ENCODE peak calls at places on chromosome X, in eight cellular contexts. U is DND-41, N is dorsolateral prefrontal cortex, W is A673, V is lower lobe of right lung, M is body of pancreas, E is SJSA1, G is hepatocyte. L is an unnamed sample.

GRCh38 chrX:63718010-63718694 is 66.9 kb downstream of the ARHGEF9 start:
- DNase-seq in V (no peak), E (no peak), G (no peak), N (no peak), U (no peak), M (no peak), W (no peak), L (no peak)

GRCh38 chrX:153725039-153725831 is 579 bp downstream of the ABCD1 start:
- DNase-seq in E (no peak), U (no peak), M (peak), W (no peak), N (no peak), G (no peak), V (no peak), L (no peak)

GRCh38 chrX:69264134-69264533 is 98.9 kb upstream of the PJA1 start:
- DNase-seq in U (no peak), M (no peak), G (no peak), N (no peak), V (no peak), W (no peak), E (no peak), L (no peak)

GRCh38 chrX:152428089-152428488 is 23.0 kb downstream of the GABRA3 start:
- DNase-seq in E (no peak), W (no peak), M (no peak), G (no peak), V (no peak), N (peak), U (no peak), L (no peak)

GRCh38 chrX:20060961-20061868 is 55.5 kb downstream of the MAP7D2 start:
- DNase-seq in G (no peak), N (no peak), E (no peak), M (no peak), U (peak), W (no peak), V (no peak), L (no peak)

GRCh38 chrX:44873415-44874270 is 655 bp downstream of the KDM6A start:
- DNase-seq in U (peak), G (peak), V (peak), M (peak), N (peak), W (peak), E (peak), L (peak)

GRCh38 chrX:132041016-132041415 is 17.9 kb downstream of the STK26 start:
- DNase-seq in M (no peak), U (no peak), W (no peak), N (no peak), E (no peak), G (no peak), V (no peak), L (no peak)

GRCh38 chrX:19541931-19542330 is 26.6 kb upstream of the MAP3K15 start:
- DNase-seq in V (no peak), E (no peak), U (no peak), N (no peak), M (no peak), G (no peak), W (no peak), L (no peak)

GRCh38 chrX:103608305-103608963 is 671 bp downstream of the TCEAL3 start:
- DNase-seq in G (no peak), E (no peak), N (peak), W (no peak), U (no peak), V (peak), M (peak), L (no peak)

GRCh38 chrX:85611926-85612325 is 232.5 kb upstream of the POF1B start:
- DNase-seq in U (no peak), V (no peak), E (no peak), G (no peak), W (peak), M (no peak), N (no peak), L (no peak)

GRCh38 chrX:14095702-14096101 is 66.0 kb upstream of the GEMIN8 start:
- DNase-seq in N (peak), M (peak), U (peak), E (peak), V (no peak), G (peak), W (peak), L (no peak)

GRCh38 chrX:148661035-148661434 is 160.6 kb downstream of the AFF2 start:
- DNase-seq in G (no peak), U (no peak), V (no peak), W (no peak), M (no peak), E (no peak), N (no peak), L (no peak)

GRCh38 chrX:127038065-127038464 is 218.5 kb downstream of the PRR32 start:
- DNase-seq in M (no peak), E (no peak), V (no peak), W (peak), N (no peak), U (no peak), G (no peak), L (no peak)

GRCh38 chrX:30577362-30577961 is at the start of gene TASL:
- DNase-seq in G (no peak), W (no peak), M (no peak), E (no peak), U (peak), N (no peak), V (peak), L (no peak)

GRCh38 chrX:15468036-15468435 is 25.1 kb downstream of the PIR start:
- DNase-seq in M (peak), N (no peak), W (peak), G (peak), U (no peak), E (no peak), V (no peak), L (no peak)

GRCh38 chrX:118595501-118596042 is 100.0 kb downstream of the DOCK11 start:
- DNase-seq in G (no peak), W (no peak), M (no peak), U (no peak), E (no peak), V (no peak), N (no peak), L (no peak)

GRCh38 chrX:101977091-101977490 is 45.3 kb upstream of the ZMAT1 start:
- DNase-seq in E (no peak), W (no peak), M (no peak), V (no peak), N (no peak), U (no peak), G (no peak), L (no peak)

GRCh38 chrX:2638279-2638678 is 52.8 kb upstream of the CD99 start:
- DNase-seq in M (no peak), U (no peak), E (no peak), W (no peak), N (no peak), V (no peak), G (no peak), L (no peak)

GRCh38 chrX:54447461-54447860 is 7.3 kb downstream of the TSR2 start:
- DNase-seq in V (no peak), E (no peak), U (peak), G (peak), N (no peak), M (no peak), W (peak), L (no peak)

GRCh38 chrX:37746951-37747350 is 32.9 kb upstream of the CYBB start:
- DNase-seq in N (no peak), M (no peak), V (no peak), G (no peak), E (no peak), W (no peak), U (no peak), L (no peak)

GRCh38 chrX:117645639-117646038 is 471.0 kb downstream of the KLHL13 start:
- DNase-seq in M (no peak), V (no peak), N (no peak), G (no peak), W (peak), E (no peak), U (no peak), L (no peak)

GRCh38 chrX:101642086-101642485 is 17.6 kb downstream of the ARMCX2 start:
- DNase-seq in N (no peak), U (no peak), E (no peak), W (no peak), M (no peak), V (no peak), G (no peak), L (no peak)

GRCh38 chrX:127490000-127490399 is 562.2 kb downstream of the ACTRT1 start:
- DNase-seq in M (no peak), V (no peak), N (no peak), W (no peak), E (no peak), G (no peak), U (no peak), L (no peak)

GRCh38 chrX:152896450-152896849 is 1.4 kb upstream of the ZNF185 start:
- DNase-seq in E (peak), W (no peak), U (no peak), G (no peak), M (no peak), V (no peak), N (no peak), L (no peak)

GRCh38 chrX:100695991-100696390 is 35.9 kb downstream of the SYTL4 start:
- DNase-seq in V (no peak), W (no peak), G (no peak), N (no peak), M (no peak), E (no peak), U (no peak), L (no peak)

GRCh38 chrX:132520792-132521191 is 32.0 kb upstream of the MBNL3 start:
- DNase-seq in M (no peak), E (no peak), W (no peak), U (no peak), N (no peak), V (no peak), G (no peak), L (no peak)

GRCh38 chrX:3638280-3638873 is 75.1 kb downstream of the PRKX start:
- DNase-seq in U (peak), G (peak), W (peak), M (peak), E (no peak), N (peak), V (no peak), L (no peak)

GRCh38 chrX:153381684-153382532 is 19.2 kb downstream of the PNMA6E start:
- DNase-seq in G (peak), N (peak), M (peak), E (no peak), W (peak), U (peak), V (no peak), L (no peak)

GRCh38 chrX:77446029-77446585 is 1.1 kb upstream of the FGF16 start:
- DNase-seq in N (no peak), V (peak), U (no peak), G (peak), E (no peak), M (peak), W (peak), L (no peak)

GRCh38 chrX:131812847-131813825 is 210.0 kb upstream of the STK26 start:
- DNase-seq in W (no peak), U (peak), E (no peak), G (no peak), V (no peak), M (peak), N (peak), L (peak)

GRCh38 chrX:18640686-18641085 is 31.2 kb downstream of the RS1 start:
- DNase-seq in E (no peak), M (no peak), U (no peak), W (no peak), V (no peak), N (peak), G (no peak), L (no peak)

GRCh38 chrX:14062524-14062923 is 32.8 kb upstream of the GEMIN8 start:
- DNase-seq in M (no peak), E (no peak), G (no peak), W (no peak), N (no peak), V (no peak), U (no peak), L (no peak)

GRCh38 chrX:130224810-130225209 is 43.9 kb downstream of the ZNF280C start:
- DNase-seq in G (peak), E (no peak), W (no peak), U (no peak), M (no peak), N (no peak), V (no peak), L (no peak)

GRCh38 chrX:107713205-107714195 is 62.1 kb downstream of the TSC22D3 start:
- DNase-seq in G (no peak), N (no peak), W (no peak), M (no peak), V (no peak), E (no peak), U (no peak), L (peak)

GRCh38 chrX:72069380-72070160 is 62.1 kb downstream of the RTL5 start:
- DNase-seq in N (no peak), M (no peak), W (no peak), E (no peak), G (no peak), V (no peak), U (no peak), L (no peak)
- H3K4me3 ChIP-seq in N (peak), M (no peak), W (peak), E (no peak), G (no peak), V (no peak), U (no peak), L (peak)

GRCh38 chrX:109855501-109855900 is 122.4 kb upstream of the ACSL4 start:
- DNase-seq in U (no peak), G (no peak), W (peak), N (no peak), V (no peak), E (no peak), M (no peak), L (no peak)

GRCh38 chrX:109857898-109858297 is 124.8 kb upstream of the ACSL4 start:
- DNase-seq in G (no peak), N (no peak), V (no peak), U (no peak), M (no peak), W (no peak), E (no peak), L (no peak)

GRCh38 chrX:109858602-109859341 is 125.7 kb upstream of the ACSL4 start:
- DNase-seq in V (no peak), G (no peak), W (no peak), M (no peak), E (no peak), N (no peak), U (no peak), L (no peak)

GRCh38 chrX:109859673-109860072 is 126.6 kb upstream of the ACSL4 start:
- DNase-seq in N (no peak), V (no peak), E (no peak), M (no peak), G (no peak), U (no peak), W (no peak), L (no peak)

GRCh38 chrX:109856974-109857373 is 123.9 kb upstream of the ACSL4 start:
- DNase-seq in W (peak), N (no peak), G (peak), M (no peak), E (no peak), V (no peak), U (peak), L (no peak)
- H3K27ac ChIP-seq in W (no peak), N (no peak), G (no peak), M (peak), E (peak), V (no peak), U (no peak), L (no peak)

GRCh38 chrX:96372313-96373046 is 312.2 kb upstream of the DIAPH2 start:
- DNase-seq in M (peak), U (no peak), E (no peak), V (no peak), W (peak), N (peak), G (peak), L (no peak)
- H3K4me3 ChIP-seq in M (no peak), U (no peak), E (no peak), V (no peak), W (no peak), N (peak), G (no peak), L (peak)

DNA sequence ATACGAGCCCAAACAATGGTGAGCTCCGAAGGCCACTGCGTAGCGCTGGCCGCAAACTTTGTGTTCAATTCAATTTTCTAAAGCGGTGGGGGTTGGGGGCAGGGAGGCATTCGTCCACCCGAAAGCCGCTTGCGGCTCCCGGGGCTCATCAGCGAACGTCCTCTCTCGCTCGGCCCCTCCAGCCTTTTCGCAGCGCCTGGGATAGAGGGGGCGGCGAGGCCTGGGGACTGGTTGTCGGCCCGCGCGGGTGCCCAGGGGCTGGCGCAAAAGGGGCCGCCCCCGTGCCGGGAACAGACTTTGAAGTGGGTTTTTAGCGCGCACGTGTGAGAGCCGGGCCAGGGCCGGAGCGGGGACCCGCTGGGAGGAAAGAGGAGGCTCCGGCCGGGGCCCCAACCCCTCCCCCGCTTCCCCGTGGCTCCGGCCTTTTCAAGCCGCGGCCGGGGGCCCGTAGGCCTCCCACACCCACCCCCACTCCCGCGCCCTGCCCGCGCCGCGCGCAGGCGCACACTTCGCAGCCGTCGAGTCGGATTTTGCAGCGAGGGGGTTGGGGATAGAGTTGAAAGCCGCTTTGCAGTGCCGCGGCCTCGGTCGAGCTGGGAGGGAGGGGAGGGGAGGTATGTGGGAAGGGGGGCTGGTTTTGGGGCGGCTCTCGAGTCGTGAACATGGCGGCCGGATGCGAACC is 8.3 kb downstream of the ZIC3 start:
- DNase-seq in G (no peak), U (no peak), E (no peak), V (no peak), W (no peak), M (no peak), N (no peak), L (no peak)
- H3K27ac ChIP-seq in G (no peak), U (no peak), E (no peak), V (no peak), W (peak), M (no peak), N (no peak), L (no peak)

GRCh38 chrX:49072712-49073095 is 1.1 kb downstream of the PRAF2 start:
- DNase-seq in M (no peak), G (no peak), N (no peak), V (no peak), W (no peak), U (no peak), E (no peak), L (no peak)
- H3K4me3 ChIP-seq in M (no peak), G (no peak), N (peak), V (peak), W (peak), U (no peak), E (peak), L (peak)

GRCh38 chrX:52852110-52852872 is 15.6 kb downstream of the XAGE3 start:
- DNase-seq in U (no peak), G (no peak), V (no peak), E (no peak), W (no peak), M (no peak), N (no peak), L (no peak)
- H3K27ac ChIP-seq in U (no peak), G (no peak), V (no peak), E (peak), W (no peak), M (no peak), N (no peak), L (no peak)

GRCh38 chrX:149903889-149904748 is 23.1 kb downstream of the MAGEA8 start:
- DNase-seq in U (no peak), V (no peak), M (no peak), E (no peak), G (peak), W (peak), N (no peak), L (no peak)
- H3K4me3 ChIP-seq in U (no peak), V (peak), M (no peak), E (peak), G (no peak), W (peak), N (no peak), L (no peak)

GRCh38 chrX:78754917-78755316 is 7.4 kb downstream of the LPAR4 start:
- DNase-seq in G (no peak), N (no peak), E (no peak), V (no peak), W (no peak), M (no peak), U (no peak), L (no peak)

GRCh38 chrX:78753571-78753970 is 6.1 kb downstream of the LPAR4 start:
- DNase-seq in M (no peak), U (no peak), G (no peak), V (no peak), N (no peak), W (no peak), E (no peak), L (no peak)

GRCh38 chrX:78759081-78759480 is 11.6 kb downstream of the LPAR4 start:
- DNase-seq in N (no peak), U (no peak), W (no peak), M (no peak), V (no peak), E (no peak), G (no peak), L (no peak)
- H3K27ac ChIP-seq in N (no peak), U (no peak), W (no peak), M (no peak), V (no peak), E (no peak), G (no peak), L (no peak)